ENCODE peak calls at places on chromosomes 7 and 10, in four cellular contexts. D is GM12878, V is HCT116, H is K562. U is an unnamed sample.

GRCh38 chr7:150325110-150325611 is 1.8 kb upstream of the ACTR3C start:
- DNase-seq in D (no peak), V (no peak), H (no peak), U (no peak)

GRCh38 chr10:72525277-72525676 is 100.6 kb downstream of the MICU1 start:
- DNase-seq in D (no peak), V (no peak), H (no peak), U (no peak)

GRCh38 chr10:97015199-97015693 is 170.5 kb downstream of the SLIT1 start:
- DNase-seq in D (no peak), V (no peak), H (no peak), U (no peak)

GRCh38 chr10:31278279-31278941 is 40.6 kb upstream of the ZEB1 start:
- DNase-seq in D (no peak), V (no peak), H (no peak), U (no peak)

GRCh38 chr7:46352335-46352954 is 431.4 kb upstream of the IGFBP3 start:
- DNase-seq in D (peak; percentile 35), V (peak; percentile 56), H (no peak), U (peak; percentile 61)

GRCh38 chr10:43219848-43220247 is 47.0 kb downstream of the RASGEF1A start:
- DNase-seq in D (no peak), V (no peak), H (no peak), U (no peak)

GRCh38 chr7:84412161-84412969 is 217.8 kb upstream of the SEMA3A start:
- DNase-seq in D (no peak), V (peak; percentile 83), H (no peak), U (no peak)

GRCh38 chr7:91565499-91566331 is 301.5 kb downstream of the FZD1 start:
- DNase-seq in D (no peak), V (no peak), H (no peak), U (peak; percentile 83)

GRCh38 chr7:29945259-29945809 is 44.3 kb downstream of the SCRN1 start:
- DNase-seq in D (no peak), V (no peak), H (no peak), U (no peak)

GRCh38 chr7:131105294-131105802 is 222.3 kb upstream of the MKLN1 start:
- DNase-seq in D (no peak), V (no peak), H (no peak), U (peak; percentile 26)

GRCh38 chr7:50834679-50835078 is 52.0 kb upstream of the GRB10 start:
- DNase-seq in D (no peak), V (no peak), H (no peak), U (no peak)

GRCh38 chr7:74289018-74289659 is at the start of gene CLIP2:
- DNase-seq in D (no peak), V (peak; percentile 54), H (peak; percentile 97), U (peak; percentile 93)

GRCh38 chr10:61059636-61060035 is 115.7 kb upstream of the RHOBTB1 start:
- DNase-seq in D (no peak), V (no peak), H (no peak), U (no peak)

GRCh38 chr7:39749177-39749576 is 125.8 kb downstream of the RALA start:
- DNase-seq in D (no peak), V (no peak), H (no peak), U (no peak)

GRCh38 chr10:114831186-114831867 is 9.7 kb downstream of the FHIP2A start:
- DNase-seq in D (no peak), V (no peak), H (no peak), U (no peak)

GRCh38 chr7:51376420-51377092 is 59.9 kb upstream of the COBL start:
- DNase-seq in D (no peak), V (peak; percentile 79), H (peak; percentile 43), U (peak; percentile 48)

GRCh38 chr7:2873686-2874551 is 29.8 kb upstream of the GNA12 start:
- DNase-seq in D (no peak), V (peak; percentile 81), H (peak; percentile 64), U (peak; percentile 57)

GRCh38 chr10:78472542-78472890 is 438.9 kb downstream of the RPS24 start:
- DNase-seq in D (no peak), V (no peak), H (no peak), U (no peak)

GRCh38 chr7:20385121-20385520 is 54.4 kb downstream of the ITGB8 start:
- DNase-seq in D (no peak), V (no peak), H (no peak), U (no peak)

GRCh38 chr10:114694735-114695134 is 36.7 kb upstream of the ABLIM1 start:
- DNase-seq in D (no peak), V (peak; percentile 61), H (peak; percentile 36), U (peak; percentile 36)

GRCh38 chr10:338176-339037 is 203.2 kb downstream of the ZMYND11 start:
- DNase-seq in D (no peak), V (no peak), H (no peak), U (no peak)

GRCh38 chr10:125157473-125157865 is 2.9 kb downstream of the CTBP2 start:
- DNase-seq in D (no peak), V (no peak), H (no peak), U (peak; percentile 23)

GRCh38 chr10:114874827-114875541 is 53.4 kb downstream of the FHIP2A start:
- DNase-seq in D (no peak), V (no peak), H (no peak), U (no peak)

GRCh38 chr10:103682042-103682441 is 173.3 kb downstream of the SH3PXD2A start:
- DNase-seq in D (no peak), V (no peak), H (no peak), U (no peak)

GRCh38 chr7:25854608-25855497 is 297.1 kb upstream of the NFE2L3 start:
- DNase-seq in D (no peak), V (peak; percentile 99), H (peak; percentile 89), U (peak; percentile 100)

GRCh38 chr7:65216469-65216868 is 157.2 kb upstream of the ZNF92 start:
- DNase-seq in D (no peak), V (peak; percentile 48), H (no peak), U (peak; percentile 37)

GRCh38 chr7:44246396-44247113 is 45.8 kb downstream of the YKT6 start:
- DNase-seq in D (no peak), V (no peak), H (no peak), U (no peak)

GRCh38 chr7:80643336-80643925 is 5.0 kb downstream of the CD36 start:
- DNase-seq in D (no peak), V (no peak), H (no peak), U (no peak)

GRCh38 chr7:55060690-55061414 is 42.0 kb downstream of the EGFR start:
- DNase-seq in D (no peak), V (no peak), H (no peak), U (no peak)

GRCh38 chr7:112362796-112363195 is 87.5 kb upstream of the IFRD1 start:
- DNase-seq in D (no peak), V (no peak), H (no peak), U (no peak)

GRCh38 chr7:73593207-73594045 is 15.0 kb upstream of the TBL2 start:
- DNase-seq in D (no peak), V (no peak), H (no peak), U (no peak)

GRCh38 chr7:100875356-100875751 is 451 bp downstream of the SRRT start:
- DNase-seq in D (no peak), V (no peak), H (no peak), U (no peak)
- TF ChIP-seq JUND in D (no peak), V (no peak), H (no peak), U (no peak)

GRCh38 chr7:102253973-102254370 is 32.7 kb upstream of the SH2B2 start:
- DNase-seq in D (no peak), V (no peak), H (no peak), U (no peak)
- TF ChIP-seq JUND in D (no peak), V (no peak), H (no peak), U (no peak)

GRCh38 chr7:78326189-78326588 is 527.6 kb downstream of the PHTF2 start:
- DNase-seq in D (no peak), V (no peak), H (no peak), U (no peak)
- TF ChIP-seq JUND in D (no peak), V (no peak), H (no peak), U (no peak)

DNA sequence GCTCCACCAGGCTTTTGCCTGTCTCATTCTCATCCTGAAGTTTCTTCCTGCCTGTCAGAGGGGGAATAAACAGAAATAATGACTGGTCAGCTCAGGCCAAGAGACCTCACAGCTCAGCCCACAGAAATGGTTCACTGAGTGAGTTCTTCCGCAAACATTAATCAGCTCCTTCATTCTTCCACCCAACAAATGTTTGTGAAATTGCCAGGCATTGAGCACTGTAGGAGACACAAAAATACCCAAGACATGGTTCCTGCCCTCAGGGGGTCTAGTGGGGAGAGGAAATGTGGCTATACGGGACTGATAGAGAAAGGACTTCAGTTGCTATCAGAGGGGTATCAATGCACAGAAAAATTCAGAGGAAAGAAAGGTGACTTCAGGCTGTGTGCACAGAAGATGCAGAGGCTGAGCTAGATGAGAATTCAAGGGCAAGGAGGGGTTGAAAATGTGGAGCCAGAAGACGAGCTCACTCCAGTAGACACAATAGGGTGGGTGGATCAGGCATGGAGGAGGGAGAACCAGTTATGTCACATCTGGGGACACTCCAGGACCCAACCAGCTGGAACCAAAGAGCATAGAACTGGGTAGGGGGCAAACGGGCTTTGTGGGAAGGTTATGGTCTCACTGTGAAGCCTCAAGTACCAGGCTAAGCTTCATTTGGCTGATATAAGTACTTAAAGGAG is 20.9 kb downstream of the MYOF start:
- DNase-seq in D (no peak), V (no peak), H (no peak), U (no peak)
- TF ChIP-seq JUND in D (no peak), V (no peak), H (no peak), U (no peak)

U was measured in T47D.